ENCODE peak calls at places on chromosome 9, in seven cellular contexts. F is Panc1; M is GM12878; Z is GM23248; D is heart left ventricle; O is CD4-positive, alpha-beta memory T cell; P is A673. N is an unnamed sample.
A peak's percentile ranks its signal among the peaks of the same experiment; 100 is the strongest.

GRCh38 chr9:129323376-129323998 is 145.4 kb upstream of the IER5L start:
- DNase-seq in F (no peak), M (no peak), Z (peak; percentile 51), D (no peak), O (no peak), P (no peak), N (no peak)

GRCh38 chr9:14164908-14165307 is 149.0 kb downstream of the NFIB start:
- DNase-seq in F (no peak), M (no peak), Z (no peak), D (no peak), O (no peak), P (no peak), N (no peak)

GRCh38 chr9:2545881-2546490 is 75.6 kb upstream of the VLDLR start:
- DNase-seq in F (no peak), M (no peak), Z (no peak), D (no peak), O (no peak), P (no peak), N (no peak)

GRCh38 chr9:113477058-113477457 is 13.5 kb downstream of the RGS3 start:
- DNase-seq in F (no peak), M (no peak), Z (no peak), D (no peak), O (no peak), P (no peak), N (no peak)

GRCh38 chr9:34546834-34547827 is 24.3 kb upstream of the ENHO start:
- DNase-seq in F (no peak), M (no peak), Z (peak; percentile 92), D (peak; percentile 48), O (peak; percentile 12), P (peak; percentile 83), N (peak; percentile 89)

GRCh38 chr9:78314953-78315870 is 18.3 kb downstream of the PSAT1 start:
- DNase-seq in F (no peak), M (no peak), Z (peak; percentile 49), D (no peak), O (no peak), P (peak; percentile 36), N (no peak)

GRCh38 chr9:129719135-129719534 is 33.7 kb downstream of the PTGES start:
- DNase-seq in F (no peak), M (no peak), Z (no peak), D (no peak), O (no peak), P (no peak), N (no peak)

GRCh38 chr9:70318002-70318401 is 59.2 kb downstream of the SMC5 start:
- DNase-seq in F (no peak), M (no peak), Z (peak; percentile 21), D (no peak), O (no peak), P (peak; percentile 8), N (no peak)

GRCh38 chr9:90950600-90950999 is 149.0 kb downstream of the SYK start:
- DNase-seq in F (no peak), M (no peak), Z (no peak), D (no peak), O (no peak), P (no peak), N (no peak)

GRCh38 chr9:124502711-124503702 is 4.2 kb downstream of the NR5A1 start:
- DNase-seq in F (no peak), M (no peak), Z (peak; percentile 22), D (no peak), O (no peak), P (no peak), N (no peak)

GRCh38 chr9:113568081-113568435 is 104.5 kb downstream of the RGS3 start:
- DNase-seq in F (no peak), M (no peak), Z (no peak), D (no peak), O (no peak), P (no peak), N (no peak)

GRCh38 chr9:130034570-130034969 is 8.4 kb downstream of the FNBP1 start:
- DNase-seq in F (no peak), M (no peak), Z (peak; percentile 92), D (no peak), O (no peak), P (peak; percentile 75), N (no peak)

GRCh38 chr9:33329996-33330395 is 39.7 kb downstream of the NFX1 start:
- DNase-seq in F (peak; percentile 82), M (no peak), Z (peak; percentile 80), D (no peak), O (no peak), P (no peak), N (no peak)

GRCh38 chr9:130010151-130010988 is 32.6 kb downstream of the FNBP1 start:
- DNase-seq in F (no peak), M (no peak), Z (no peak), D (no peak), O (peak; percentile 74), P (no peak), N (no peak)

GRCh38 chr9:6413365-6414263 is 615 bp downstream of the UHRF2 start:
- DNase-seq in F (no peak), M (no peak), Z (peak; percentile 53), D (no peak), O (peak; percentile 34), P (peak; percentile 30), N (peak; percentile 77)

GRCh38 chr9:116336133-116336862 is 182.7 kb downstream of the PAPPA start:
- DNase-seq in F (no peak), M (no peak), Z (peak; percentile 47), D (no peak), O (no peak), P (no peak), N (no peak)

GRCh38 chr9:124506931-124507879 is at the start of gene NR5A1:
- DNase-seq in F (no peak), M (no peak), Z (no peak), D (no peak), O (no peak), P (no peak), N (peak; percentile 45)

GRCh38 chr9:114461468-114461867 is 43.8 kb downstream of the WHRN start:
- DNase-seq in F (no peak), M (no peak), Z (no peak), D (no peak), O (no peak), P (no peak), N (no peak)

GRCh38 chr9:101580076-101580475 is 14.7 kb downstream of the PPP3R2 start:
- DNase-seq in F (no peak), M (no peak), Z (no peak), D (no peak), O (no peak), P (no peak), N (no peak)

GRCh38 chr9:91606255-91606995 is 182.8 kb upstream of the NFIL3 start:
- DNase-seq in F (no peak), M (no peak), Z (no peak), D (no peak), O (no peak), P (no peak), N (no peak)

GRCh38 chr9:132639322-132639721 is 30.5 kb downstream of the DDX31 start:
- DNase-seq in F (no peak), M (no peak), Z (no peak), D (no peak), O (no peak), P (no peak), N (no peak)

GRCh38 chr9:34332370-34332964 is 3.1 kb downstream of the NUDT2 start:
- DNase-seq in F (peak; percentile 30), M (peak; percentile 12), Z (peak; percentile 61), D (no peak), O (peak; percentile 13), P (peak; percentile 68), N (no peak)

GRCh38 chr9:2876726-2877125 is 32.8 kb upstream of the PUM3 start:
- DNase-seq in F (no peak), M (no peak), Z (no peak), D (no peak), O (no peak), P (no peak), N (no peak)

GRCh38 chr9:77013932-77014596 is 5.4 kb upstream of the FOXB2 start:
- DNase-seq in F (no peak), M (no peak), Z (no peak), D (no peak), O (no peak), P (no peak), N (no peak)

GRCh38 chr9:86500667-86501435 is 146.6 kb upstream of the TUT7 start:
- DNase-seq in F (no peak), M (no peak), Z (peak; percentile 91), D (no peak), O (no peak), P (no peak), N (no peak)

DNA sequence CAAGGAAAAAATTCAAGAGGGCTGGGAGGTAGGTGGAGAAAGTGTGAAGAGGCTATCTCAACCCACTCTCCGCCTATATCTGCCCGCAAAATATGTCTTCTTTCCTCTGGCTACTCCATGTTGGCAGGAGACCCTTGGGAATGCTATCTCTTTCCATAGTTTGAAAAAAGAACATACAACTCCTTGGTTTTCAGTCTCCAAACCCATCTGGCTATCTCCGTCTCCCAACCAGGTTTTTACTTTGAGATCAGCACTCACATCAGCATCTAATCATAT is 109.9 kb upstream of the IFNE start:
- DNase-seq in F (no peak), M (no peak), Z (no peak), D (no peak), O (no peak), P (no peak), N (no peak)
- H3K4me1 ChIP-seq in F (peaks cover 59% of the 10 kb centered on the region), M (no peaks in the 10 kb centered on the region), Z (peaks cover 48% of the 10 kb centered on the region), D (no peaks in the 10 kb centered on the region), O (peaks cover 6% of the 10 kb centered on the region), P (no peaks in the 10 kb centered on the region), N (peaks cover 2% of the 10 kb centered on the region)

GRCh38 chr9:121598167-121599000 is 53.0 kb upstream of the DAB2IP start:
- DNase-seq in F (no peak), M (no peak), Z (peak; percentile 89), D (peak; percentile 86), O (no peak), P (no peak), N (peak; percentile 73)
- H3K27me3 ChIP-seq in F (no peaks in the 10 kb centered on the region), M (peaks cover 10% of the 10 kb centered on the region), Z (peaks cover 10% of the 10 kb centered on the region), D (no peaks in the 10 kb centered on the region), O (peaks cover 8% of the 10 kb centered on the region), P (peaks cover 57% of the 10 kb centered on the region), N (no peaks in the 10 kb centered on the region)

GRCh38 chr9:1332161-1332560 is 282.0 kb downstream of the DMRT2 start:
- DNase-seq in F (no peak), M (no peak), Z (no peak), D (no peak), O (no peak), P (peak; percentile 1), N (no peak)
- H3K9me3 ChIP-seq in F (no peaks in the 10 kb centered on the region), M (no peaks in the 10 kb centered on the region), Z (no peaks in the 10 kb centered on the region), D (no peaks in the 10 kb centered on the region), O (no peaks in the 10 kb centered on the region), P (no peaks in the 10 kb centered on the region), N (no peaks in the 10 kb centered on the region)

DNA sequence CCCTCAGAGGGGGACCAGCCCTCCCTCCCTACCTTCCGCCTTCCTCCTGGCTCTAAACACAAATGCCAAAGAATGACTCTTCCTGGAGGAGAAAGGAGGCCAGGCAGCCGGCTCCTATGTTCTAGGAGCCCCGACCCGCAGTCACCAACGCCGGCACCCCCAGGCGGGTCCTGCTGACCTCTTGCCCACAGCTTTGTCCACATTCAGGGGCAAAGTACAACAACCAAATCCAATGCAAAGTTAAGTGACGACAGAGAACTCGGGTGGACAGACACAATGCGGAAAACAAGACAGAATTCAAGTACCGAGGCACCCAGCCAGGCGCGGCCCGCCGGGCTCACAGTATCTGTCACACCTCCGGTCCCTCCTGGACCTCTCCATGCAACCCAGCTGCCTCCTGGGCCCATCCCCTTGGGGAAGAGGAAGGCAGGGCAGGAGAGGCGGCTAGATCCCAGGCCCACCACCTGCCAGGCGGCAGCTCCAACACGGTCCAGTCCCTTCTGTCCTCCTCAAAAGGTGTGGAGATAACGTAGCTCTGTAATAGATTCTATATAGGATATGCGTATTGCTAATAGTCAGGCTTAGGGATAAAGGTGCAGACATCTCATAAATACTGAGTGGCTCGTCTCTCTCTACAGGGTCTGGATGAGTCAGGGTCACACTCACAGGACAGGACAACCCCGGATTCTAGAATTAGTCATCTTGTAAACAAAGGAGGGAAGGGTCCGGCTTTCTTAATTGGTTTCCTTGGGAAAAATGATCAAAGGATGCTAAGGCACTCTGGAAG is 46.9 kb upstream of the UBAC1 start:
- DNase-seq in F (peak; percentile 17), M (no peak), Z (peak; percentile 58), D (no peak), O (no peak), P (no peak), N (no peak)
- H3K4me1 ChIP-seq in F (peaks cover 28% of the 10 kb centered on the region), M (no peaks in the 10 kb centered on the region), Z (peaks cover 6% of the 10 kb centered on the region), D (peaks cover 23% of the 10 kb centered on the region), O (no peaks in the 10 kb centered on the region), P (no peaks in the 10 kb centered on the region), N (no peaks in the 10 kb centered on the region)

N was measured in aorta.